ENCODE peak calls at places on chromosomes 6 and 20, in six cellular contexts. V is HepG2, Y is WTC11, F is A549, J is K562, A is H1. B is an unnamed sample.

GRCh38 chr6:119110601-119111548 is 32.4 kb upstream of the FAM184A start:
- DNase-seq in Y (peak), F (peak), J (peak), A (no peak), V (peak), B (peak)

GRCh38 chr20:33305591-33306057 is 22.6 kb downstream of the BPIFB1 start:
- DNase-seq in F (peak), A (no peak), J (no peak), V (no peak), Y (no peak), B (no peak)

GRCh38 chr6:81734500-81735140 is 17.9 kb downstream of the TENT5A start:
- DNase-seq in V (no peak), A (no peak), Y (no peak), J (no peak), F (no peak), B (no peak)

GRCh38 chr20:38674178-38675133 is 49.8 kb upstream of the SLC32A1 start:
- DNase-seq in J (peak), F (no peak), V (no peak), Y (peak), A (peak), B (peak)

GRCh38 chr6:4941782-4942672 is 61.8 kb downstream of the RPP40 start:
- DNase-seq in V (peak), A (no peak), J (peak), F (peak), Y (no peak), B (peak)

GRCh38 chr20:12723811-12724210 is 285.0 kb upstream of the SPTLC3 start:
- DNase-seq in A (no peak), F (no peak), J (no peak), Y (no peak), V (no peak), B (no peak)

GRCh38 chr6:43090557-43090952 is 14.4 kb downstream of the PTK7 start:
- DNase-seq in F (no peak), J (no peak), V (no peak), A (no peak), Y (no peak), B (no peak)

GRCh38 chr6:17354700-17355403 is 38.5 kb upstream of the CAP2 start:
- DNase-seq in A (no peak), J (no peak), F (peak), V (peak), Y (no peak), B (no peak)

GRCh38 chr6:106192824-106193223 is 106.7 kb downstream of the PRDM1 start:
- DNase-seq in J (no peak), Y (no peak), A (no peak), V (no peak), F (no peak), B (peak)
- TF ChIP-seq JUN in J (no peak), Y (no peak), A (no peak), V (no peak), F (no peak), B (no peak)

DNA sequence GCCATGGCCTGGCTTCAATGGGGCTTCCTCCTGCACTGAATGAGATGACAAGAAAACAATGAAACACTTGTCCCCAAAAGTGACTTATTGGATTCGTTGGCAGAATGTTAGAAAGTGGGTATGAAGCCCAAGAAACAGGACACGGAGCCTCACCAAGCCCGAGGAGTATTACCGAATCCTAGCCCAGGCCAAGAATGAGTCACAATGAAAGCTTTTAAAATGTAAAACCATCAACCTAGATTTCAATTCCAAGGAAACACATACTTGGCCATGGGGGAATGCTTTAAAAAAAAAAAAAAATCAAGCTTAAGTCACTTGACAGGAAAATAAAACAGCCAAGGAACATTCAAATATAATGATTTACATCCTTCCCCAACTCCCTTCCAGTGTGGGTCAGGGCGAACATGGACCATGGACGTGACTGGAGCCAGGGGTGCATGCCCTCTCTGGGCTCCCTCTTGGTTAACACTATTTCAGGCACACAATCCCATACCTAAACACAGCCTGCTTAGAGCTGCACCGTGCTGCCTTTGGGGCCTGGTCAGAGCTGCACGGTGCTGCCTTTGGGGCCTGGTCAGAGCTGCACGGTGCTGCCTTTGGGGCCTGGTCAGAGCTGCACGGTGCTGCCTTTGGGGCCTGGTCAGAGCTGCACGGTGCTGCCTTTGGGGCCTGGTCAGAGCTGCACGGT is 3.1 kb upstream of the STX16 start:
- DNase-seq in F (no peak), V (no peak), Y (peak), A (no peak), J (no peak), B (peak)
- TF ChIP-seq JUN in F (no peak), V (no peak), Y (no peak), A (no peak), J (no peak), B (no peak)

DNA sequence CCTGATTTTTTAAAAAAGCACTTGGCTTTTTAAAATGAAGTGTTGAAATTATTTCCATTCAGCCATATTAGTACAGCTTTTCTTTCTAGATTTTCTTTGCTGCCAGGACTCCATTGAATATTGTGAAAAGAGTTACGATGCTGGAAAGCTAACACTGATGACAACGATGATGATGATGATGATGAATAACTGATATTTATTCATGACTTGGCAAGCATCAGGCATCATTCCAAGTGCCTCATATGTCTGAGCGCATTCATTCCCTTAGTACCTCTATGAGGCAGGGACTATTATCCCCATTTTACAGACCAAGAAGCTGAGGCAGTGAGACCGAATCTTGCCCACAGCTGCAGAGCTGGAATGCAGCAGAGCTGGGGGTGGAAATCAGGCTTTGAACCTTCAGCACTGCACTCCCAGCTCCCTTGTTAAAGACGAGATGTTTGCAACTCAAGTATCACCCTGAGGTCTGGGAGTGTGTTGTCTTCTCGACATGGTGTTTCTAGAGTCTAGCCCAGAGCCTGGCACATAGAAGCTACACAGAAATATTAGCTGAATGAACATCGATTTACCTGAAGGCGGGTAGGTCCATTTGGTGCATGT is 85.5 kb upstream of the FRMD1 start:
- DNase-seq in A (no peak), Y (no peak), V (no peak), F (no peak), J (no peak), B (no peak)
- TF ChIP-seq JUN in A (no peak), Y (no peak), V (no peak), F (no peak), J (no peak), B (no peak)

GRCh38 chr6:166601956-166602355 is 15.5 kb upstream of the RAMACL start:
- DNase-seq in V (no peak), F (no peak), A (no peak), J (no peak), Y (no peak), B (no peak)
- TF ChIP-seq JUN in V (no peak), F (no peak), A (no peak), J (no peak), Y (no peak), B (no peak)

DNA sequence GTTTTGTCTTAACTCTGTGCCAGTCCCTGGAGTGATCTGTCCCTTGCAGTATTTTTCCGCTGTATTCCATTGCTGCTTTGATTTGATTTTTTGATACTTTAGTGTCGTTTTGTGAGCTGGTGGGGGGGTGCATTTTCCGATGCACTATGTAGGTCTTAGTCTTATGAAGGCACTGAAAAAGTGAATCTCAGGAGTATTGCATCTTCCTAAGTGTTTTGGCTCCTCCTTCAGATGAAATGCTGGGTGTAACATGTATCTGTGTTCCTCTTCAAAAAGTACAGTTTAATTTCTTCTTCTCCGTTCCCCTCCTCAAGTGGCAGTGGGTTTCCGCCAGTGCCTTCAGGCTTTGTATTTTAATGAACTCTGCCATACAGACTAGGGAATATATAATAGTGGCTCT is 580.7 kb upstream of the GJE1 start:
- DNase-seq in F (peak), J (no peak), V (no peak), Y (no peak), A (no peak), B (no peak)
- TF ChIP-seq JUN in F (no peak), J (no peak), V (no peak), Y (no peak), A (no peak), B (no peak)